ENCODE peak calls at places on chromosomes 11 and 22, in ten cellular contexts. I is thoracic aorta; M is tibial artery; J is heart right ventricle; S is body of pancreas; N is NT2/D1; O is IMR-90; U is PC-3; G is psoas muscle; D is naive thymus-derived CD4-positive, alpha-beta T cell. A is an unnamed sample.
A peak's percentile ranks its signal among the peaks of the same experiment; 100 is the strongest.

GRCh38 chr22:27150530-27150909 is 493.1 kb downstream of the MIAT start:
- DNase-seq in M (no peak), O (no peak), I (no peak), D (no peak), U (no peak), N (no peak), J (no peak), S (no peak), G (no peak), A (no peak)

GRCh38 chr22:46401370-46401769 is 65.9 kb downstream of the TRMU start:
- DNase-seq in O (no peak), S (no peak), N (no peak), J (no peak), M (no peak), G (no peak), I (no peak), U (no peak), D (no peak), A (no peak)

GRCh38 chr22:23838686-23839468 is at the start of gene DERL3:
- DNase-seq in O (peak; percentile 93), D (peak; percentile 97), N (peak; percentile 95), J (peak; percentile 96), I (peak; percentile 99), G (peak; percentile 98), M (peak; percentile 98), U (peak; percentile 63), S (peak; percentile 98), A (peak; percentile 99)

GRCh38 chr11:6736495-6737121 is 35.2 kb downstream of the OR2AG2 start:
- DNase-seq in M (no peak), U (no peak), N (no peak), I (no peak), S (no peak), G (no peak), J (no peak), O (no peak), D (no peak), A (no peak)

GRCh38 chr11:119420631-119421030 is 2.3 kb downstream of the THY1 start:
- DNase-seq in J (no peak), S (no peak), G (no peak), O (no peak), M (no peak), D (no peak), N (no peak), I (no peak), U (no peak), A (no peak)

GRCh38 chr11:313304-313786 is 495 bp upstream of the IFITM1 start:
- DNase-seq in O (no peak), D (no peak), J (peak; percentile 17), N (no peak), G (peak; percentile 48), I (no peak), S (no peak), M (no peak), U (no peak), A (no peak)

GRCh38 chr11:122365545-122366380 is 249.7 kb upstream of the BLID start:
- DNase-seq in S (no peak), M (peak; percentile 68), N (no peak), J (peak; percentile 34), U (no peak), O (no peak), I (no peak), D (no peak), G (no peak), A (no peak)

GRCh38 chr11:75078233-75078632 is 18.4 kb downstream of the OR2AT4 start:
- DNase-seq in O (peak; percentile 11), I (no peak), M (no peak), J (no peak), D (no peak), S (no peak), G (no peak), N (peak; percentile 15), U (peak; percentile 68), A (no peak)

GRCh38 chr11:125404136-125404810 is 91.8 kb downstream of the FEZ1 start:
- DNase-seq in U (no peak), J (no peak), O (no peak), G (peak; percentile 86), N (no peak), M (no peak), S (no peak), I (no peak), D (no peak), A (peak; percentile 57)

GRCh38 chr11:33723238-33723881 is 12.9 kb downstream of the CD59 start:
- DNase-seq in G (peak; percentile 56), O (peak; percentile 96), J (no peak), M (no peak), U (peak; percentile 80), N (no peak), S (no peak), D (peak; percentile 26), I (no peak), A (peak; percentile 87)

GRCh38 chr11:64461081-64461480 is 102.1 kb downstream of the RPS6KA4 start:
- DNase-seq in O (no peak), D (no peak), J (no peak), G (no peak), N (no peak), I (no peak), U (no peak), S (no peak), M (peak; percentile 11), A (no peak)

GRCh38 chr11:69398529-69399492 is 82.7 kb upstream of the LINC01488 start:
- DNase-seq in G (peak; percentile 45), N (no peak), I (no peak), J (no peak), D (no peak), M (peak; percentile 42), U (no peak), O (peak; percentile 26), S (peak; percentile 67), A (no peak)

GRCh38 chr11:34830648-34831047 is 85.5 kb downstream of the APIP start:
- DNase-seq in N (no peak), O (peak; percentile 21), I (no peak), S (no peak), D (no peak), M (no peak), J (peak; percentile 35), U (no peak), G (no peak), A (no peak)

GRCh38 chr11:21018248-21018647 is 348.9 kb downstream of the NELL1 start:
- DNase-seq in D (no peak), J (no peak), O (no peak), M (no peak), S (no peak), N (no peak), G (no peak), U (no peak), I (no peak), A (no peak)

GRCh38 chr11:122864386-122864785 is 18.2 kb upstream of the JHY start:
- DNase-seq in M (no peak), J (no peak), O (no peak), S (no peak), D (no peak), I (no peak), G (no peak), U (no peak), N (no peak), A (peak; percentile 8)

GRCh38 chr11:35276396-35276795 is 137.4 kb downstream of the CD44 start:
- DNase-seq in U (peak; percentile 61), N (no peak), S (peak; percentile 84), O (peak; percentile 39), G (no peak), I (no peak), D (no peak), J (no peak), M (no peak), A (no peak)

GRCh38 chr22:34105461-34106062 is 185.3 kb upstream of the LARGE1 start:
- DNase-seq in S (peak; percentile 60), G (peak; percentile 63), N (peak; percentile 58), U (peak; percentile 9), I (no peak), J (peak; percentile 54), M (peak; percentile 67), D (no peak), O (no peak), A (no peak)
- H3K27me3 ChIP-seq in S (no peaks in the 10 kb centered on the region), G (peaks cover 2% of the 10 kb centered on the region), N (no peaks in the 10 kb centered on the region), U (no peaks in the 10 kb centered on the region), I (no peaks in the 10 kb centered on the region), J (peaks cover 5% of the 10 kb centered on the region), M (no peaks in the 10 kb centered on the region), D (no peaks in the 10 kb centered on the region), O (no peaks in the 10 kb centered on the region), A (peaks cover 18% of the 10 kb centered on the region)

DNA sequence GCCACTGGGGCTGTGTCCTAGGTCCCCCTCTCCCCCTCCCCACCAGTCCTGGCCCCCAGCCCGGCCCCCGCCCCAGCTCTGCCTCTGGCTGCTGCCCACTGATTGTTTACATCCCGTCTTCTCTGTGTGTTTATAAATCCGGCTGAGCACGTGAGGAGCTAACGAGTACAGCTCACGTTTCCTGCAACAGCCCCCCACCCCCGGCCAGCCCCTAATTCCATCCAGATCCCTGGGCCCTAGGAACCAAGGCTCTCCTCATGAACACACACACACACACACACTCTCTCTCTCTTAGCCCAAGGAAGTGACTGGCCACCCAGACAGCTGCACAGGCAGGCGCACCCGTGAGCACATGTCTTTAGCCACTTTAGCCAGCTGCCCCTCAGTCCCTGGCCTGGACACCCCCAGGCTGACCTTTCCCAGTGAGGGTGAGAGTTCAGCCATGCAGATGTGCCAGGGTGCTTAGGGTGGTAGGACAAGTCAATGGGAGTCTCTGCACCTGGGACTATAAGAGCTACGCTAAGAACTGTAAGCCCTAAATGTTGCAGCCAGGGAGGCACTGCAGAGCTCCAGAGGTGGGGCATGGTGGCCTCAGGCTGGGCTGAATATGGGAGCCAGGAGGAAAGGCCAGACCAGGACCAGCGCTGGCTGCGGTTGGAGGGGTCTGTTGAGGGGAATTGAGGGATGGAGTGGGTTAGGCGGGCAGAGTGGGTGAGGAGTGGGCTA is 2.9 kb downstream of the CLCF1 start:
- DNase-seq in O (peak; percentile 87), M (no peak), J (no peak), N (no peak), U (no peak), I (no peak), G (no peak), D (no peak), S (no peak), A (peak; percentile 49)
- H3K27me3 ChIP-seq in O (no peaks in the 10 kb centered on the region), M (no peaks in the 10 kb centered on the region), J (no peaks in the 10 kb centered on the region), N (peaks cover 12% of the 10 kb centered on the region), U (no peaks in the 10 kb centered on the region), I (no peaks in the 10 kb centered on the region), G (peaks cover 10% of the 10 kb centered on the region), D (no peaks in the 10 kb centered on the region), S (no peaks in the 10 kb centered on the region), A (peaks cover 18% of the 10 kb centered on the region)

GRCh38 chr22:37471721-37472417 is 14.3 kb downstream of the MFNG start:
- DNase-seq in G (no peak), S (no peak), D (no peak), M (no peak), O (no peak), U (no peak), N (no peak), J (no peak), I (no peak), A (no peak)
- H3K27me3 ChIP-seq in G (peaks cover 3% of the 10 kb centered on the region), S (no peaks in the 10 kb centered on the region), D (no peaks in the 10 kb centered on the region), M (no peaks in the 10 kb centered on the region), O (peaks cover 75% of the 10 kb centered on the region), U (no peaks in the 10 kb centered on the region), N (no peaks in the 10 kb centered on the region), J (peaks cover 51% of the 10 kb centered on the region), I (no peaks in the 10 kb centered on the region), A (peaks cover 2% of the 10 kb centered on the region)

DNA sequence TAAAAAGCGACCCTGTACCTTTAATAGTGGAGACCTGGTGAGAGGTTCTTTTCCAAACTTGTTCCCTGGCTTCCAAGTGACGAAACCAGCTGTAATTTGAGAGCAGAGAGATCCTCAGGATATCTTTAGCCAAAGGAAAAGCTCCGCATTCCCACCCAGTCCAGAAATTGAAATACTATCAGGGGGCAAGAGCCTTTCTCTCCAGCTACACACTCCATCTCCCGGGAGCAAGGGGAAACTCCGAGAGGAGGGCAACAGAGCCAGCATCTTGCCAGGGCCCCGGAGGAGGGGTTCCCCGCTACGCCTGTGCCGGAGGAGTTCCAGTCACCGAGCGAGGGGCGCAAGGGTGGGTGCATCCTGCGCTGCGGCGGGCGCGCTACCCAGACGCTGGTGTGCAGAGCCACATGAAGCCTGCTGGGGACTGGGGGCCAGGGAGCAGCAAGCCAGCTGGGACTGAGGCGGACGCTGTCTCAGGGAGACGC is at the start of gene FIBIN:
- DNase-seq in D (no peak), I (no peak), G (peak; percentile 68), J (peak; percentile 24), M (peak; percentile 77), N (no peak), O (peak; percentile 70), S (peak; percentile 15), U (no peak), A (peak; percentile 84)
- H3K27me3 ChIP-seq in D (no peaks in the 10 kb centered on the region), I (no peaks in the 10 kb centered on the region), G (no peaks in the 10 kb centered on the region), J (peaks cover 8% of the 10 kb centered on the region), M (no peaks in the 10 kb centered on the region), N (peaks cover 4% of the 10 kb centered on the region), O (no peaks in the 10 kb centered on the region), S (no peaks in the 10 kb centered on the region), U (peaks cover 5% of the 10 kb centered on the region), A (no peaks in the 10 kb centered on the region)

A was measured in cardiac muscle cell.